ENCODE peak calls at places on chromosomes 3 and 15, in seven cellular contexts. I is NCI-H1436, M is astrocyte of the hippocampus, H is OCI-LY7, L is activated B cell treated with CpG ODN at 0.5 μM for 24 hours, V is KG1, G is NCI-H146. U is an unnamed sample.

GRCh38 chr3:157408499-157409149 is 28.0 kb upstream of the PTX3 start:
- DNase-seq in V (peak; percentile 2), L (no peak), G (no peak), H (no peak), M (no peak), I (no peak), U (no peak)

GRCh38 chr3:115518100-115518852 is 105.0 kb upstream of the GAP43 start:
- DNase-seq in V (no peak), H (no peak), L (no peak), G (peak; percentile 81), M (peak; percentile 87), I (peak; percentile 12), U (no peak)

GRCh38 chr3:195718477-195718984 is 2.2 kb upstream of the MUC20 start:
- DNase-seq in M (no peak), G (no peak), V (no peak), I (no peak), L (no peak), H (no peak), U (no peak)

GRCh38 chr3:170768334-170768801 is 101.6 kb downstream of the RPL22L1 start:
- DNase-seq in G (no peak), I (no peak), L (no peak), V (no peak), M (peak; percentile 65), H (no peak), U (no peak)

GRCh38 chr3:157134620-157135191 is 25.2 kb downstream of the CCNL1 start:
- DNase-seq in L (no peak), G (no peak), H (no peak), M (peak; percentile 79), V (no peak), I (no peak), U (no peak)

GRCh38 chr3:52070724-52071621 is 14.6 kb upstream of the DUSP7 start:
- DNase-seq in G (no peak), I (no peak), M (peak; percentile 50), H (no peak), L (no peak), V (no peak), U (peak; percentile 17)

GRCh38 chr15:45802140-45802539 is 167.3 kb downstream of the SQOR start:
- DNase-seq in L (no peak), G (peak; percentile 98), I (peak; percentile 68), V (no peak), M (no peak), H (no peak), U (no peak)

GRCh38 chr15:28901987-28902745 is 16.4 kb downstream of the APBA2 start:
- DNase-seq in H (no peak), I (no peak), G (no peak), M (no peak), V (no peak), L (no peak), U (no peak)

GRCh38 chr3:20401253-20401652 is 215.2 kb upstream of the SGO1 start:
- DNase-seq in H (no peak), V (no peak), I (no peak), G (no peak), M (no peak), L (no peak), U (no peak)

GRCh38 chr15:78065284-78065872 is 12.1 kb downstream of the TBC1D2B start:
- DNase-seq in V (no peak), I (no peak), G (no peak), L (no peak), M (peak; percentile 96), H (no peak), U (peak; percentile 41)

GRCh38 chr3:47475029-47475569 is 642 bp downstream of the SCAP start:
- DNase-seq in H (no peak), G (no peak), I (no peak), M (peak; percentile 58), V (peak; percentile 15), L (no peak), U (peak; percentile 28)

GRCh38 chr3:158103131-158103955 is 2.9 kb downstream of the SHOX2 start:
- DNase-seq in V (no peak), M (peak; percentile 35), G (no peak), H (no peak), L (no peak), I (no peak), U (no peak)

GRCh38 chr3:40267940-40268707 is 41.4 kb upstream of the EIF1B start:
- DNase-seq in M (no peak), I (peak; percentile 35), L (no peak), G (no peak), V (no peak), H (no peak), U (no peak)

GRCh38 chr3:99774467-99774866 is 43.2 kb upstream of the CMSS1 start:
- DNase-seq in M (peak; percentile 69), I (no peak), G (no peak), V (no peak), H (no peak), L (no peak), U (no peak)

GRCh38 chr3:55090310-55090709 is 162.5 kb upstream of the LRTM1 start:
- DNase-seq in G (no peak), V (no peak), I (no peak), L (no peak), M (no peak), H (no peak), U (no peak)

GRCh38 chr3:150183619-150184425 is 213.1 kb upstream of the PFN2 start:
- DNase-seq in V (peak; percentile 19), G (peak; percentile 81), L (peak; percentile 23), I (peak; percentile 81), M (peak; percentile 91), H (peak; percentile 36), U (peak; percentile 86)

GRCh38 chr3:58117561-58118305 is 93.0 kb downstream of the DNASE1L3 start:
- DNase-seq in L (no peak), V (no peak), G (no peak), H (no peak), I (no peak), M (peak; percentile 61), U (no peak)

GRCh38 chr3:170037463-170038433 is at the start of gene GPR160:
- DNase-seq in M (peak; percentile 61), V (peak; percentile 84), H (peak; percentile 95), I (peak; percentile 79), G (peak; percentile 94), L (peak; percentile 88), U (peak; percentile 73)

GRCh38 chr3:150874666-150875219 is 30.5 kb downstream of the MINDY4B start:
- DNase-seq in G (no peak), L (no peak), H (no peak), M (no peak), V (no peak), I (no peak), U (no peak)

GRCh38 chr3:173465112-173465511 is 67.6 kb downstream of the NLGN1 start:
- DNase-seq in M (peak; percentile 68), I (no peak), V (no peak), H (no peak), L (no peak), G (no peak), U (no peak)

GRCh38 chr3:128424508-128425069 is 42.1 kb downstream of the DNAJB8 start:
- DNase-seq in I (no peak), V (no peak), M (no peak), H (no peak), G (no peak), L (no peak), U (no peak)

GRCh38 chr3:27544372-27544865 is 60.2 kb upstream of the SLC4A7 start:
- DNase-seq in I (no peak), M (no peak), G (no peak), V (no peak), L (no peak), H (no peak), U (no peak)

GRCh38 chr3:188150982-188151381 is 3.0 kb upstream of the LPP start:
- DNase-seq in V (no peak), I (no peak), L (no peak), G (no peak), H (no peak), M (no peak), U (no peak)

U was measured in Kasumi-1.